ENCODE peak calls at places on chromosomes 7 and 10, in four cellular contexts. N is activated T-helper 1 cell treated with anti-CD3 and anti-CD28 coated beads, Interleukin-2, amount 50 U/mL, for 16 hours; V is ACHN; O is T-helper 22 cell. F is an unnamed sample.
A peak's percentile ranks its signal among the peaks of the same experiment; 100 is the strongest.

GRCh38 chr7:20408467-20408826 is 77.7 kb downstream of the ITGB8 start:
- DNase-seq in N (no peak), V (no peak), O (no peak), F (no peak)

GRCh38 chr10:22666287-22667092 is 47.9 kb downstream of the PIP4K2A start:
- DNase-seq in N (no peak), V (no peak), O (peak; percentile 65), F (peak; percentile 81)

GRCh38 chr7:71886066-71886465 is 526.1 kb downstream of the CALN1 start:
- DNase-seq in N (no peak), V (no peak), O (no peak), F (no peak)

GRCh38 chr7:106521115-106521514 is 139.8 kb downstream of the CCDC71L start:
- DNase-seq in N (no peak), V (peak; percentile 8), O (no peak), F (no peak)

GRCh38 chr7:1022801-1023465 is 21.4 kb upstream of the GPR146 start:
- DNase-seq in N (no peak), V (no peak), O (no peak), F (no peak)

GRCh38 chr7:110604206-110604605 is 486.7 kb upstream of the LRRN3 start:
- DNase-seq in N (no peak), V (no peak), O (no peak), F (no peak)

GRCh38 chr7:5393328-5393727 is 30.3 kb downstream of the TNRC18 start:
- DNase-seq in N (no peak), V (no peak), O (no peak), F (no peak)

GRCh38 chr10:129424978-129425377 is 42.1 kb upstream of the MGMT start:
- DNase-seq in N (no peak), V (no peak), O (no peak), F (no peak)

GRCh38 chr10:29473087-29473356 is 161.7 kb downstream of the SVIL start:
- DNase-seq in N (no peak), V (no peak), O (no peak), F (no peak)

GRCh38 chr10:63164045-63164722 is 31.1 kb downstream of the NRBF2 start:
- DNase-seq in N (no peak), V (no peak), O (no peak), F (no peak)

GRCh38 chr7:98116656-98117461 is 10.2 kb downstream of the LMTK2 start:
- DNase-seq in N (no peak), V (peak; percentile 64), O (no peak), F (no peak)

GRCh38 chr10:78419481-78420265 is 386.0 kb downstream of the RPS24 start:
- DNase-seq in N (no peak), V (no peak), O (no peak), F (no peak)

GRCh38 chr10:16585103-16585502 is 63.4 kb upstream of the C1QL3 start:
- DNase-seq in N (no peak), V (no peak), O (no peak), F (no peak)

GRCh38 chr7:113217314-113217713 is 99.0 kb upstream of the SMIM30 start:
- DNase-seq in N (no peak), V (no peak), O (no peak), F (no peak)

GRCh38 chr7:111982133-111982532 is 224.1 kb downstream of the DOCK4 start:
- DNase-seq in N (no peak), V (no peak), O (no peak), F (no peak)

GRCh38 chr10:133009218-133009954 is 67.0 kb upstream of the CFAP46 start:
- DNase-seq in N (no peak), V (no peak), O (no peak), F (no peak)

GRCh38 chr10:29861811-29862505 is 197.4 kb downstream of the JCAD start:
- DNase-seq in N (no peak), V (no peak), O (no peak), F (no peak)

GRCh38 chr7:28973591-28973990 is 15.5 kb upstream of the TRIL start:
- DNase-seq in N (no peak), V (no peak), O (no peak), F (no peak)

GRCh38 chr10:69438531-69439349 is 12.5 kb upstream of the TSPAN15 start:
- DNase-seq in N (no peak), V (peak; percentile 67), O (no peak), F (no peak)

GRCh38 chr7:46545790-46546189 is 624.7 kb upstream of the IGFBP3 start:
- DNase-seq in N (no peak), V (peak; percentile 68), O (no peak), F (no peak)

GRCh38 chr10:115638246-115638645 is 545.1 kb downstream of the ATRNL1 start:
- DNase-seq in N (no peak), V (no peak), O (no peak), F (no peak)

GRCh38 chr10:71219918-71220688 is 7.7 kb downstream of the UNC5B start:
- DNase-seq in N (no peak), V (no peak), O (no peak), F (no peak)

GRCh38 chr7:145175366-145175765 is 339.5 kb upstream of the TPK1 start:
- DNase-seq in N (no peak), V (no peak), O (no peak), F (no peak)